ENCODE peak calls at places on chromosomes 2 and 18, in six cellular contexts. I is aorta; T is naive thymus-derived CD4-positive, alpha-beta T cell; Z is right cardiac atrium; H is A549; Q is right lobe of liver. R is an unnamed sample.

GRCh38 chr2:115305712-115306111 is 863.3 kb downstream of the DPP10 start:
- ATAC-seq in Q (no peak), T (no peak), H (no peak), I (no peak), Z (no peak), R (no peak)

GRCh38 chr18:49212819-49213218 is 247.6 kb downstream of the DYM start:
- ATAC-seq in Q (no peak), T (no peak), I (no peak), Z (no peak), H (no peak), R (no peak)

GRCh38 chr2:28633204-28633603 is 118.4 kb upstream of the PPP1CB start:
- ATAC-seq in Z (no peak), H (no peak), I (no peak), T (no peak), Q (no peak), R (no peak)

GRCh38 chr18:49967171-49967570 is 153.8 kb upstream of the ACAA2 start:
- ATAC-seq in H (peak; percentile 34), T (no peak), Q (peak; percentile 96), I (no peak), Z (no peak), R (no peak)

GRCh38 chr2:66667852-66668251 is 232.9 kb downstream of the MEIS1 start:
- ATAC-seq in H (no peak), Q (no peak), T (no peak), I (no peak), Z (no peak), R (no peak)

GRCh38 chr2:144480257-144480656 is 39.7 kb downstream of the ZEB2 start:
- ATAC-seq in H (no peak), Z (peak; percentile 28), I (no peak), T (no peak), Q (no peak), R (peak; percentile 51)

GRCh38 chr2:172000696-172001361 is 1.1 kb downstream of the METAP1D start:
- ATAC-seq in T (no peak), I (no peak), Q (no peak), Z (no peak), H (no peak), R (no peak)

GRCh38 chr18:57519668-57520424 is 66.7 kb downstream of the FECH start:
- ATAC-seq in T (no peak), H (no peak), Z (no peak), Q (peak; percentile 82), I (no peak), R (no peak)

GRCh38 chr2:27378096-27378808 is 2.3 kb downstream of the ZNF513 start:
- ATAC-seq in Q (no peak), Z (no peak), T (no peak), H (peak; percentile 25), I (no peak), R (no peak)

GRCh38 chr2:169716229-169716886 is 17.3 kb upstream of the KLHL23 start:
- ATAC-seq in Q (peak; percentile 66), Z (peak; percentile 25), H (no peak), T (no peak), I (peak; percentile 8), R (peak; percentile 34)

GRCh38 chr2:136572335-136572734 is 193.0 kb upstream of the THSD7B start:
- ATAC-seq in Q (no peak), T (no peak), I (no peak), Z (peak; percentile 97), H (no peak), R (no peak)

GRCh38 chr2:153047220-153047619 is 328.8 kb downstream of the ARL6IP6 start:
- ATAC-seq in H (no peak), T (no peak), Z (no peak), I (no peak), Q (no peak), R (no peak)

DNA sequence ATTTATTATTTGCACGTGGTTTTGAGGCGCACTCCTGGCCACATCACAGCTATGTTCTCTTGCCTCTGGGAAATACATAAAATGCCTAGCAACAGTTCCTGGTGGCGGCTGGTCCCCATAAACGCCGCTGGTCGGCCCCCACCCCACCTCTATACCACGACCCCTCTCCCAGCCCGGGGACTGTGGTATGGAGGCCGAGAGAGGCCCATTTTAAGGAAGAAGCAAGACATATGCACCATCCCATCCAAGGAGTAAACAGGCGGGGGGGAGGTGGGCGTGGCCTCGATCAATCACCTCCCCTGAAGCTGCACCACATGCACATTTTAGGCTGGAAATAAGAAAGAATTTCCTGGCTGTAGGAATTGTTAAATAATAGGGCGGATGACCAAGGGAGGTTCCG is 82.6 kb downstream of the BCL2 start:
- ATAC-seq in I (peak; percentile 42), H (no peak), Q (peak; percentile 11), T (peak; percentile 29), Z (peak; percentile 44), R (peak; percentile 1)
- H3K4me3 ChIP-seq in I (no peak overlapping the region), H (no peak overlapping the region), Q (no peak overlapping the region), T (no peak overlapping the region), Z (no peak overlapping the region), R (no peak overlapping the region)

GRCh38 chr18:35245719-35246317 is 5.0 kb downstream of the ZNF397 start:
- ATAC-seq in H (no peak), Z (no peak), I (no peak), Q (no peak), T (no peak), R (no peak)
- H3K9me3 ChIP-seq in H (peaks cover 90% of the 10 kb centered on the region), Z (no peaks in the 10 kb centered on the region), I (no peaks in the 10 kb centered on the region), Q (peaks cover 8% of the 10 kb centered on the region), T (no peaks in the 10 kb centered on the region), R (no peaks in the 10 kb centered on the region)

GRCh38 chr2:176160251-176161040 is 3.3 kb downstream of the HOXD3 start:
- ATAC-seq in T (no peak), Z (no peak), Q (no peak), I (peak; percentile 34), H (no peak), R (no peak)
- H3K4me3 ChIP-seq in T (no peak overlapping the region), Z (peak overlapping the region; percentile 12), Q (no peak overlapping the region), I (no peak overlapping the region), H (no peak overlapping the region), R (no peak overlapping the region)

DNA sequence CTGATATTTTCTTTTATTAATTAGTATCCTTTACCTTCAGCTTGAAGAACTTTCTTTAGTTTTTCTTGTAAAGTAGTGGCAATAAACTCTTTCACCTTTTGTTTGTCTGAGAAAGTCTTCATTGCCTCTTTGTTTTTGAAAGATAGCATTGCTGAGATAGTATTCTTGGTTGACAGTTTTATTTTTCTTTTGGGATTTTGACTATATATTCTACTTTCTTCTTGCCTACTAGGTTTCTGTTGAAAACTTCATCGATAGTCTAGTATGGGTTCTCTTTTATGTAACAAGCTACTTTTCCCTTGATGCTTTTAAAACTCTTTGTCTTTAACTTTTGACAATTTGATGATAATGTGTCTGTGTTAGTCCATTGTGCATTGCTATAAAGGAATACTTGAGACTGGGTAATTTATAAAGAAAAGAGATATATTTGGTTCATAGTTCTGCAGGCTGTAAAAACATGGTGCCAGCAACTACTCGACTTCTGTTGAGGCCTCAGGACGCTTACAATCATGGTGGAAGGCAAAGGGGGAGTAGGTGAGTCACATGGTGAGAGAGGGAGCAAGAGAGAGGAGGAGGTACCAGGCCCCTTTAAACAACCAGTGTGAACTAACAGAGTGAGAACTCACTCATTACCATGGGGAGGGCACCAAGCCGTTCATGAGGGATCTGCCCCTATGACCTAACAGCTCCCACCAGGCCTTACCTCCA is 12.0 kb downstream of the CCDC150 start:
- ATAC-seq in I (no peak), H (no peak), Z (no peak), T (no peak), Q (no peak), R (no peak)
- H3K9me3 ChIP-seq in I (peaks cover 2% of the 10 kb centered on the region), H (peaks cover 49% of the 10 kb centered on the region), Z (peaks cover 5% of the 10 kb centered on the region), T (peaks cover 15% of the 10 kb centered on the region), Q (peaks cover 20% of the 10 kb centered on the region), R (no peaks in the 10 kb centered on the region)

GRCh38 chr2:241063587-241063986 is 38.5 kb downstream of the MTERF4 start:
- ATAC-seq in Q (no peak), I (no peak), T (peak; percentile 31), Z (peak; percentile 15), H (no peak), R (no peak)
- H3K4me3 ChIP-seq in Q (no peak overlapping the region), I (no peak overlapping the region), T (no peak overlapping the region), Z (no peak overlapping the region), H (peak overlapping the region; percentile 13), R (no peak overlapping the region)

DNA sequence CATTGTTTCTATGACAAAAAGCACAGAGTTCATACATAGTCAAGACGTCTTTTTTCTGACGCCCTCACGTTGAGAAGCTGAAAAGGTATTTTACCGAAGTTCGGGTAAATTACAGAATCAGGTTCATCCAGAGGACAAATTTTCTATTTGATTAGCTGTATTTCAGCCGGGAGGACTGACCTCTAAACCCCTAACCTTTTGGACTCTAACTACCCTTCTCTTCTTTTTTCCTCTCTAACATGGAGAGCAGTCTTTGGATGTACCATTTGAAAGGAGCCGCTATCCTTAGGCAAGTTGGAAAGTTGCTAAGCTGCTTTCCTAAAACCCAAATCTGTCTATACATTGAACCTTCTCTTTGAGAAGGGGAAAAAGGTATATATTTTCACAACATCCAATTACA is 2.3 kb upstream of the HOXD3 start:
- ATAC-seq in H (no peak), Z (no peak), T (no peak), I (no peak), Q (no peak), R (no peak)
- H3K9me3 ChIP-seq in H (no peaks in the 10 kb centered on the region), Z (no peaks in the 10 kb centered on the region), T (no peaks in the 10 kb centered on the region), I (no peaks in the 10 kb centered on the region), Q (no peaks in the 10 kb centered on the region), R (no peaks in the 10 kb centered on the region)

R was measured in gastroesophageal sphincter.